ENCODE peak calls at places on chromosomes 6 and 20, in ten cellular contexts. One of them, this sample, is unnamed.

GRCh38 chr6:162063666-162064065 is 663.9 kb downstream of the PRKN start:
- DNase-seq in GM23338: no peak
- DNase-seq in neuronal stem cell: no peak
- DNase-seq in ascending aorta: no peak
- DNase-seq in fibroblast of lung: peak
- DNase-seq in ovary: no peak
- DNase-seq in GM12878: no peak
- DNase-seq in fibroblast of villous mesenchyme: no peak
- DNase-seq in AG04450: no peak
- DNase-seq in CD8-positive, alpha-beta T cell: no peak
- DNase-seq in this sample: no peak

GRCh38 chr6:24931296-24931695 is 4.5 kb downstream of the RIPOR2 start:
- DNase-seq in GM23338: no peak
- DNase-seq in ovary: no peak
- DNase-seq in fibroblast of villous mesenchyme: no peak
- DNase-seq in ascending aorta: no peak
- DNase-seq in neuronal stem cell: no peak
- DNase-seq in CD8-positive, alpha-beta T cell: no peak
- DNase-seq in GM12878: no peak
- DNase-seq in fibroblast of lung: peak
- DNase-seq in AG04450: no peak
- DNase-seq in this sample: no peak

GRCh38 chr20:37406010-37406998 is 60.4 kb downstream of the SRC start:
- DNase-seq in ascending aorta: no peak
- DNase-seq in neuronal stem cell: no peak
- DNase-seq in GM23338: peak
- DNase-seq in AG04450: no peak
- DNase-seq in CD8-positive, alpha-beta T cell: no peak
- DNase-seq in ovary: peak
- DNase-seq in GM12878: no peak
- DNase-seq in fibroblast of villous mesenchyme: peak
- DNase-seq in fibroblast of lung: peak
- DNase-seq in this sample: no peak

GRCh38 chr20:38181207-38181693 is 16.2 kb upstream of the TGM2 start:
- DNase-seq in fibroblast of lung: no peak
- DNase-seq in ovary: no peak
- DNase-seq in CD8-positive, alpha-beta T cell: no peak
- DNase-seq in ascending aorta: no peak
- DNase-seq in AG04450: no peak
- DNase-seq in fibroblast of villous mesenchyme: no peak
- DNase-seq in GM23338: no peak
- DNase-seq in GM12878: peak
- DNase-seq in neuronal stem cell: no peak
- DNase-seq in this sample: no peak

GRCh38 chr6:26411751-26412150 is 9.7 kb downstream of the BTN3A1 start:
- DNase-seq in CD8-positive, alpha-beta T cell: no peak
- DNase-seq in GM12878: no peak
- DNase-seq in ascending aorta: no peak
- DNase-seq in neuronal stem cell: no peak
- DNase-seq in AG04450: no peak
- DNase-seq in ovary: no peak
- DNase-seq in GM23338: no peak
- DNase-seq in fibroblast of villous mesenchyme: no peak
- DNase-seq in fibroblast of lung: no peak
- DNase-seq in this sample: no peak

GRCh38 chr6:116446399-116446798 is 14.8 kb upstream of the CALHM6 start:
- DNase-seq in fibroblast of lung: peak
- DNase-seq in CD8-positive, alpha-beta T cell: no peak
- DNase-seq in ascending aorta: no peak
- DNase-seq in GM12878: no peak
- DNase-seq in ovary: no peak
- DNase-seq in fibroblast of villous mesenchyme: peak
- DNase-seq in AG04450: no peak
- DNase-seq in neuronal stem cell: no peak
- DNase-seq in GM23338: no peak
- DNase-seq in this sample: no peak

GRCh38 chr6:17281497-17282481 is 628 bp downstream of the RBM24 start:
- DNase-seq in fibroblast of lung: peak
- DNase-seq in neuronal stem cell: peak
- DNase-seq in GM12878: no peak
- DNase-seq in GM23338: peak
- DNase-seq in AG04450: no peak
- DNase-seq in CD8-positive, alpha-beta T cell: no peak
- DNase-seq in fibroblast of villous mesenchyme: no peak
- DNase-seq in ascending aorta: no peak
- DNase-seq in ovary: peak
- DNase-seq in this sample: no peak

GRCh38 chr6:128124713-128125112 is 223.9 kb upstream of the THEMIS start:
- DNase-seq in ovary: no peak
- DNase-seq in ascending aorta: no peak
- DNase-seq in GM23338: no peak
- DNase-seq in CD8-positive, alpha-beta T cell: no peak
- DNase-seq in fibroblast of villous mesenchyme: peak
- DNase-seq in neuronal stem cell: no peak
- DNase-seq in GM12878: no peak
- DNase-seq in AG04450: no peak
- DNase-seq in fibroblast of lung: peak
- DNase-seq in this sample: no peak

GRCh38 chr6:41153992-41154625 is at the start of gene TREML1:
- DNase-seq in AG04450: no peak
- DNase-seq in ovary: no peak
- DNase-seq in GM12878: no peak
- DNase-seq in CD8-positive, alpha-beta T cell: no peak
- DNase-seq in GM23338: no peak
- DNase-seq in neuronal stem cell: no peak
- DNase-seq in fibroblast of villous mesenchyme: no peak
- DNase-seq in ascending aorta: no peak
- DNase-seq in fibroblast of lung: no peak
- DNase-seq in this sample: no peak

GRCh38 chr6:30889921-30890645 is 5.8 kb downstream of the DDR1 start:
- DNase-seq in ovary: peak
- DNase-seq in fibroblast of villous mesenchyme: no peak
- DNase-seq in GM12878: no peak
- DNase-seq in neuronal stem cell: no peak
- DNase-seq in AG04450: no peak
- DNase-seq in fibroblast of lung: peak
- DNase-seq in ascending aorta: no peak
- DNase-seq in CD8-positive, alpha-beta T cell: no peak
- DNase-seq in GM23338: no peak
- DNase-seq in this sample: no peak

GRCh38 chr20:22490287-22491187 is 93.8 kb downstream of the FOXA2 start:
- DNase-seq in fibroblast of villous mesenchyme: no peak
- DNase-seq in fibroblast of lung: no peak
- DNase-seq in ovary: no peak
- DNase-seq in AG04450: no peak
- DNase-seq in GM12878: no peak
- DNase-seq in GM23338: peak
- DNase-seq in ascending aorta: no peak
- DNase-seq in CD8-positive, alpha-beta T cell: no peak
- DNase-seq in neuronal stem cell: peak
- DNase-seq in this sample: no peak

GRCh38 chr6:84052204-84052882 is 18.8 kb downstream of the MRAP2 start:
- DNase-seq in AG04450: peak
- DNase-seq in ascending aorta: peak
- DNase-seq in fibroblast of lung: peak
- DNase-seq in ovary: peak
- DNase-seq in CD8-positive, alpha-beta T cell: no peak
- DNase-seq in neuronal stem cell: peak
- DNase-seq in GM12878: no peak
- DNase-seq in fibroblast of villous mesenchyme: peak
- DNase-seq in GM23338: peak
- DNase-seq in this sample: peak

GRCh38 chr6:126848119-126848518 is 270.4 kb upstream of the RSPO3 start:
- DNase-seq in CD8-positive, alpha-beta T cell: no peak
- DNase-seq in fibroblast of lung: no peak
- DNase-seq in GM12878: no peak
- DNase-seq in GM23338: no peak
- DNase-seq in fibroblast of villous mesenchyme: no peak
- DNase-seq in AG04450: no peak
- DNase-seq in ovary: no peak
- DNase-seq in ascending aorta: no peak
- DNase-seq in neuronal stem cell: no peak
- DNase-seq in this sample: no peak

GRCh38 chr6:137867685-137868509 is 838 bp downstream of the TNFAIP3 start:
- DNase-seq in CD8-positive, alpha-beta T cell: peak
- DNase-seq in AG04450: no peak
- DNase-seq in fibroblast of villous mesenchyme: no peak
- DNase-seq in GM12878: no peak
- DNase-seq in GM23338: peak
- DNase-seq in fibroblast of lung: no peak
- DNase-seq in ascending aorta: no peak
- DNase-seq in neuronal stem cell: peak
- DNase-seq in ovary: peak
- DNase-seq in this sample: no peak

GRCh38 chr20:57651977-57652864 is 32.0 kb upstream of the ZBP1 start:
- DNase-seq in GM12878: no peak
- DNase-seq in fibroblast of lung: no peak
- DNase-seq in CD8-positive, alpha-beta T cell: peak
- DNase-seq in GM23338: no peak
- DNase-seq in neuronal stem cell: no peak
- DNase-seq in AG04450: no peak
- DNase-seq in ovary: peak
- DNase-seq in ascending aorta: no peak
- DNase-seq in fibroblast of villous mesenchyme: no peak
- DNase-seq in this sample: no peak

GRCh38 chr6:164927288-164928040 is 381.9 kb downstream of the C6orf118 start:
- DNase-seq in neuronal stem cell: peak
- DNase-seq in GM12878: no peak
- DNase-seq in AG04450: no peak
- DNase-seq in ovary: peak
- DNase-seq in fibroblast of villous mesenchyme: peak
- DNase-seq in ascending aorta: no peak
- DNase-seq in CD8-positive, alpha-beta T cell: peak
- DNase-seq in GM23338: peak
- DNase-seq in fibroblast of lung: peak
- DNase-seq in this sample: no peak
- H3K4me3 ChIP-seq in neuronal stem cell: no peak
- H3K4me3 ChIP-seq in GM12878: no peak
- H3K4me3 ChIP-seq in AG04450: no peak
- H3K4me3 ChIP-seq in ovary: no peak
- H3K4me3 ChIP-seq in fibroblast of villous mesenchyme: no peak
- H3K4me3 ChIP-seq in ascending aorta: no peak
- H3K4me3 ChIP-seq in CD8-positive, alpha-beta T cell: no peak
- H3K4me3 ChIP-seq in GM23338: no peak
- H3K4me3 ChIP-seq in fibroblast of lung: no peak
- H3K4me3 ChIP-seq in this sample: peak

DNA sequence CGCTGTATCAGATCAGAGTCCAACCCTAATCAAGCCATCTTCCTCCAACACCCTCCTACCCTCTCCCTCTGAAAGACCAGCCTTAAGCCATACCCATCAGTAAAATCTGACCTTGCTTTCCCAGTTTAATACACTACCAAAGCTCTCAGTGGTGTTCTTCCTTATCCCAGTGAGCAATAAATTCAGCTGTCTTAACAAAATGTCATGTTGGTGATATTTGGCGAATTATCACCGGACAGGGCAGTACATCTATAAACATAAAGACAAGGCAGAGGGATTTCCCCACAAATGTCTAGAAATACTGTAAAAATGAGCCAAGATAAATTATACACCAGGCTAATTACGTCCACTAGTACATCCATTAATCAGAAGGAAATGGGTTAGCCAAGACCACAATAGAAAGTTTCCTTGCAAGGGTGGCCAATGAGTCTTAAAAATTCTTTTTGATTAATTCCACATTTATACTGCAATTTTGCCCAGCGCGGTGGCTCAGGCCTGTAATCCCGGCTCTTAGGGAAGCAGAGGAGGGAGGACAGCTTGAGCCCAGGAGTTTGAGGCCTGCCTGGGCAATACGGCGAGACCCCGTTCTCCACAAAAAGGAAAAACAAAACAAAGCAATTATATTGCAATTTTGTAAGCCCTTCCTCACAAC is 905 bp downstream of the RARS2 start:
- DNase-seq in ovary: no peak
- DNase-seq in CD8-positive, alpha-beta T cell: no peak
- DNase-seq in neuronal stem cell: no peak
- DNase-seq in fibroblast of lung: peak
- DNase-seq in GM12878: no peak
- DNase-seq in AG04450: no peak
- DNase-seq in ascending aorta: no peak
- DNase-seq in GM23338: no peak
- DNase-seq in fibroblast of villous mesenchyme: no peak
- DNase-seq in this sample: no peak
- H3K4me3 ChIP-seq in ovary: peak
- H3K4me3 ChIP-seq in CD8-positive, alpha-beta T cell: peak
- H3K4me3 ChIP-seq in neuronal stem cell: peak
- H3K4me3 ChIP-seq in fibroblast of lung: peak
- H3K4me3 ChIP-seq in GM12878: peak
- H3K4me3 ChIP-seq in AG04450: peak
- H3K4me3 ChIP-seq in ascending aorta: peak
- H3K4me3 ChIP-seq in GM23338: peak
- H3K4me3 ChIP-seq in fibroblast of villous mesenchyme: peak
- H3K4me3 ChIP-seq in this sample: peak

GRCh38 chr6:107405002-107405401 is 54.4 kb downstream of the PDSS2 start:
- DNase-seq in GM12878: no peak
- DNase-seq in AG04450: no peak
- DNase-seq in ascending aorta: no peak
- DNase-seq in fibroblast of lung: no peak
- DNase-seq in ovary: no peak
- DNase-seq in CD8-positive, alpha-beta T cell: no peak
- DNase-seq in neuronal stem cell: no peak
- DNase-seq in fibroblast of villous mesenchyme: no peak
- DNase-seq in GM23338: no peak
- DNase-seq in this sample: no peak
- H3K4me3 ChIP-seq in GM12878: no peak
- H3K4me3 ChIP-seq in AG04450: no peak
- H3K4me3 ChIP-seq in ascending aorta: no peak
- H3K4me3 ChIP-seq in fibroblast of lung: no peak
- H3K4me3 ChIP-seq in ovary: no peak
- H3K4me3 ChIP-seq in CD8-positive, alpha-beta T cell: no peak
- H3K4me3 ChIP-seq in neuronal stem cell: no peak
- H3K4me3 ChIP-seq in fibroblast of villous mesenchyme: no peak
- H3K4me3 ChIP-seq in GM23338: no peak
- H3K4me3 ChIP-seq in this sample: no peak

DNA sequence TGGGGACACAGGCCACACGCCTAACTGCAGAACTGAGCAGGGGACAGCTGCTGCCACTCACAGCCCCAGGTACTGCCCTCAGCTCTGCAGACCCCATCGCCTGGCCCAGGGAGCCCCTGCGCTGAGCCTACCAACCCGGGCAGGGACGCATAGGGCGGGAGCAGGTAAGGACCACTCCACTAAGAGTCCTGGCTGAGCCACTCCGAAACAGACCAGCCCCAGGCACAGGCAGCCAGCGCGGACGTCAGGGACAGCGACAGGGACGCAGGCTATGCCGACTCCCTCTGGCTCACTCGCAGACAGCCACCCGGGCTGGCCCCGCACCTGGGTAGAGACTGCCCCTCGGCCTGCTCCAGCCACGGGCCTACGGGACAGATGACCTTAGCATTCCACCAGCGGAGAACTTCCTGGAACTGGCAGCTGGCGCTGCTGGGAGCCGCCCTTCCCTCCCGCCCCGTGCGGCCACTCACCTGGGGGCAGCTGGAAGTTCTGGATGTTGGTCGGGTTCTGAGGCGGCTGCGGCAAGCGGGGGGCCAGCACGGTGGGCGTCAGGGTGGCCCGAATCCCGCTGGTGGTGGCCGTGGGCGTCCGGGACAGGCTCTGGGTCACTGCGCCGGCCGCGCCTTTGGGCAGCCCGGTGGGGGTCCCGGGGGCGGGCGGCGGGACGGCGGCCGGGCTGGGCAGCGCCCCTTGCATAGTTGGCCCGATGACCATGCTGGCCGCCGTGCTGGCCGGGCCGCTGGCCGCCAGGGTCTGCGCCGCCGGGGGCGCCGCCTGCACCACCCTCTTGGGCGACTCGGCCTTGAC is 1.5 kb downstream of the TAF4 start:
- DNase-seq in neuronal stem cell: peak
- DNase-seq in ascending aorta: no peak
- DNase-seq in GM23338: peak
- DNase-seq in CD8-positive, alpha-beta T cell: no peak
- DNase-seq in fibroblast of lung: no peak
- DNase-seq in GM12878: no peak
- DNase-seq in fibroblast of villous mesenchyme: no peak
- DNase-seq in AG04450: no peak
- DNase-seq in ovary: peak
- DNase-seq in this sample: no peak
- H3K4me3 ChIP-seq in neuronal stem cell: peak
- H3K4me3 ChIP-seq in ascending aorta: peak
- H3K4me3 ChIP-seq in GM23338: peak
- H3K4me3 ChIP-seq in CD8-positive, alpha-beta T cell: no peak
- H3K4me3 ChIP-seq in fibroblast of lung: peak
- H3K4me3 ChIP-seq in GM12878: peak
- H3K4me3 ChIP-seq in fibroblast of villous mesenchyme: peak
- H3K4me3 ChIP-seq in AG04450: peak
- H3K4me3 ChIP-seq in ovary: peak
- H3K4me3 ChIP-seq in this sample: peak

This sample was measured in skeletal muscle cell.